ENCODE peak calls at places on chromosomes 5 and 9, in four cellular contexts. Y, K, A and X are unnamed samples. For H3K4me1, the result is how much of the 10 kb centered on the place peaks cover.

GRCh38 chr5:124824637-124825158 is 78.3 kb upstream of the ZNF608 start:
- DNase-seq in A (peak), K (no peak), Y (peak), X (peak)

GRCh38 chr5:126971455-126972019 is 58.8 kb downstream of the MARCHF3 start:
- DNase-seq in K (no peak), Y (no peak), A (no peak), X (no peak)

GRCh38 chr5:15499528-15500325 is at the start of gene FBXL7:
- DNase-seq in Y (peak), A (peak), K (peak), X (no peak)

GRCh38 chr5:73298251-73299016 is 125.4 kb downstream of the TMEM174 start:
- DNase-seq in Y (peak), K (peak), A (no peak), X (no peak)

GRCh38 chr9:73118898-73119554 is 32.6 kb upstream of the ANXA1 start:
- DNase-seq in A (peak), Y (peak), K (no peak), X (peak)

GRCh38 chr9:5629312-5630037 is 568 bp downstream of the RIC1 start:
- DNase-seq in Y (peak), A (peak), K (peak), X (peak)

GRCh38 chr9:114049453-114050225 is 28.5 kb downstream of the AMBP start:
- DNase-seq in Y (no peak), A (no peak), K (no peak), X (no peak)

GRCh38 chr9:136409557-136410455 is 608 bp downstream of the ENTR1 start:
- DNase-seq in K (peak), Y (peak), A (peak), X (peak)

GRCh38 chr5:122954719-122955118 is 81.8 kb downstream of the PPIC start:
- DNase-seq in A (no peak), K (no peak), Y (no peak), X (no peak)

GRCh38 chr5:178074266-178074952 is 38.9 kb upstream of the N4BP3 start:
- DNase-seq in Y (peak), A (peak), K (peak), X (no peak)

GRCh38 chr5:17090839-17091238 is 126.6 kb upstream of the BASP1 start:
- DNase-seq in K (no peak), A (no peak), Y (no peak), X (no peak)

GRCh38 chr5:157519579-157520253 is 55.9 kb downstream of the ADAM19 start:
- DNase-seq in K (no peak), A (no peak), Y (no peak), X (no peak)

GRCh38 chr5:113092683-113093082 is 116.1 kb downstream of the DCP2 start:
- DNase-seq in K (no peak), Y (no peak), A (no peak), X (no peak)

GRCh38 chr5:143946821-143947220 is 134.9 kb downstream of the HMHB1 start:
- DNase-seq in K (no peak), Y (no peak), A (peak), X (no peak)

GRCh38 chr9:114271556-114272510 is 51.1 kb upstream of the ORM1 start:
- DNase-seq in A (peak), K (peak), Y (peak), X (no peak)

GRCh38 chr9:93137362-93137761 is 3.3 kb upstream of the NINJ1 start:
- DNase-seq in K (no peak), Y (no peak), A (no peak), X (no peak)

GRCh38 chr9:137837345-137838278 is 40.0 kb upstream of the CACNA1B start:
- DNase-seq in Y (no peak), A (no peak), K (no peak), X (no peak)

GRCh38 chr5:100872409-100873190 is 30.5 kb downstream of the ST8SIA4 start:
- DNase-seq in A (no peak), Y (no peak), K (no peak), X (no peak)

GRCh38 chr9:127771570-127772189 is 6.8 kb downstream of the SH2D3C start:
- DNase-seq in K (no peak), Y (no peak), A (no peak), X (no peak)

GRCh38 chr9:38149647-38150046 is 80.6 kb upstream of the SHB start:
- DNase-seq in K (no peak), A (no peak), Y (no peak), X (no peak)

GRCh38 chr9:87201316-87201715 is 254.0 kb upstream of the GAS1 start:
- DNase-seq in A (peak), K (no peak), Y (peak), X (no peak)

GRCh38 chr9:108743901-108744371 is 111.8 kb downstream of the ACTL7B start:
- DNase-seq in A (peak), K (peak), Y (no peak), X (peak)

GRCh38 chr5:82657036-82657699 is 379.0 kb upstream of the RPS23 start:
- DNase-seq in A (no peak), Y (no peak), K (no peak), X (no peak)

GRCh38 chr5:159047081-159047480 is 52.6 kb downstream of the EBF1 start:
- DNase-seq in A (peak), K (no peak), Y (peak), X (no peak)

GRCh38 chr9:136438909-136439549 is 616 bp downstream of the INPP5E start:
- DNase-seq in K (peak), A (peak), Y (no peak), X (no peak)

DNA sequence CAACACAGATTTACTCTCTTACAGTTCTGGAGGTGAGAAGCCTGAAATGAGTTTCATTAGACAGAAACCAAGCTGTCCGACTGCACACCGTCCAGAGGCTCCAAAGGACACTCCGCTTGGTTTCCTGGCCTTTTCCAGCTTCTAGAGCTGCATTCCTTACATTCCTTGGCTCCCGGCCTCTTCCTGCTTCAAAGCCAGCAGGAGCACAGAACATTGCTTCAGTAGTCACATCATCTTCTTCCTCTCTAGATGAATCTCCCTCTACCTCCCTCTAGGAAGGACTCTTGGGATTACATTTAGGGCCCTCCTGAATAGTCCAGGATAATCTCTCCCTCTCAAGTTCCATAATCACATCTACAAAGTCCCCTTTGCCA is 213.3 kb downstream of the CDK5RAP2 start:
- DNase-seq in K (peak), A (peak), Y (peak), X (peak)
- H2AFZ ChIP-seq in K (no peak), A (peak), Y (no peak), X (no peak)

GRCh38 chr5:132419517-132420468 is 50.3 kb downstream of the SLC22A5 start:
- DNase-seq in Y (peak), A (peak), K (peak), X (peak)
- H3K4me1 ChIP-seq in Y (under half), A (under half), K (under half), X (half or more)

GRCh38 chr5:102747386-102748166 is 7.5 kb upstream of the PAM start:
- DNase-seq in Y (no peak), A (no peak), K (no peak), X (no peak)
- H2AFZ ChIP-seq in Y (no peak), A (no peak), K (no peak), X (no peak)

DNA sequence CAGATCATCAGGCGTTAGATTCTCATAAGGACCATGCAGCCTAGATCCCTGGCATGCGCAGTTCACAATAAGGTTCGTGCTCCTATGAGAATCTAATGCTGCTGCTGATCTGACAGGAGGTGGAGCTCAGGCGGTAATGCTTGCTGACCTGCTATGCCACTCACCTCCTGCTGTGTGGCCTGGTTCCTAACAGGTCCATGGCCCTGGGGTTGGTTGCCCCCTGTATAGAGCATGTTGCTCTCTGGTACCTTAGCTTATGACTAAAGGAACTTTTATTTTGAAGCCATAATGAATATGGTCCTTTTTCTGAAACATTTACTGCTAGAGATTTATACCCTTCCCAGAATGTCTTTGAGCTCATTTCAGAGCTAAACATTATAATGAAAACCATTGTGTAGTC is 3.1 kb downstream of the MAN2A1 start:
- DNase-seq in Y (no peak), K (peak), A (no peak), X (no peak)
- H3K4me1 ChIP-seq in Y (under half), K (under half), A (under half), X (under half)

GRCh38 chr5:32027093-32027716 is 146.9 kb downstream of the GOLPH3 start:
- DNase-seq in K (peak), Y (peak), A (peak), X (no peak)

GRCh38 chr5:32030686-32031478 is 143.2 kb downstream of the GOLPH3 start:
- DNase-seq in Y (no peak), A (peak), K (no peak), X (no peak)

GRCh38 chr5:32030226-32030625 is 143.9 kb downstream of the GOLPH3 start:
- DNase-seq in K (no peak), Y (no peak), A (peak), X (no peak)

GRCh38 chr5:32029291-32029690 is 144.8 kb downstream of the GOLPH3 start:
- DNase-seq in K (no peak), Y (no peak), A (peak), X (no peak)

DNA sequence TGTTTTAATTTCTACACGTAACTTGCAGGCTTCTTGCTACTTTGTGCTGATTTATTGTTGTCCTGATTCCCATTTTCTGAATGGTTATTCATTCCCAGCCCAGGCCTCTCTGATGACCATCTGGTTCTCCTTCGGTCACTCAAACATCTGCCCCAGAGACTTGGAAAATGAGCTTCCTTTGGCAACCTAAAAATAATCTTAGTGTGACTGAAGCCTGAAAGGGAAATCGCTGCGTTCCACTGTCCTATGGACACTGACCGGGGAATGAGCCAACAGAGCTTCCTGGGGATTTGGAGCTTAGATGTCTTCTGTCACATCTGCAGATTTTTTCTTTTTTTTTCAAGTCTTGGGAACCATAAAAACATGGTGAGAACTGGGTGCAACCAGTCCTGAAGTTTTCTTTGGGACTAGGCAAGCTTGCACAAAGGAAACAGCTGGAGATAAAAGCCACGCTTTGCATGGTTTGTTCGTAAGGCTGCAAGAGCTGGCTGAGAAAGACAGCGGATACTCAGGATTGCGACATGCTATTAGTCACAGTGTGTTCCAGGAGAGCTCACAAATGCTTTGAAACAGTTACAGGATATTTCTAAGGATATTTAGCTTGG is 146.3 kb downstream of the GOLPH3 start:
- DNase-seq in Y (peak), K (peak), A (peak), X (peak)
- H2AFZ ChIP-seq in Y (no peak), K (no peak), A (peak), X (no peak)

GRCh38 chr5:1081519-1081918 is 30.3 kb downstream of the SLC12A7 start:
- DNase-seq in K (no peak), A (no peak), Y (no peak), X (no peak)

GRCh38 chr5:1085391-1085790 is 26.5 kb downstream of the SLC12A7 start:
- DNase-seq in A (no peak), Y (no peak), K (no peak), X (no peak)

GRCh38 chr5:1086871-1087270 is 25.0 kb downstream of the SLC12A7 start:
- DNase-seq in A (no peak), K (no peak), Y (no peak), X (no peak)

GRCh38 chr5:1086137-1086536 is 25.7 kb downstream of the SLC12A7 start:
- DNase-seq in A (no peak), Y (no peak), K (no peak), X (no peak)

DNA sequence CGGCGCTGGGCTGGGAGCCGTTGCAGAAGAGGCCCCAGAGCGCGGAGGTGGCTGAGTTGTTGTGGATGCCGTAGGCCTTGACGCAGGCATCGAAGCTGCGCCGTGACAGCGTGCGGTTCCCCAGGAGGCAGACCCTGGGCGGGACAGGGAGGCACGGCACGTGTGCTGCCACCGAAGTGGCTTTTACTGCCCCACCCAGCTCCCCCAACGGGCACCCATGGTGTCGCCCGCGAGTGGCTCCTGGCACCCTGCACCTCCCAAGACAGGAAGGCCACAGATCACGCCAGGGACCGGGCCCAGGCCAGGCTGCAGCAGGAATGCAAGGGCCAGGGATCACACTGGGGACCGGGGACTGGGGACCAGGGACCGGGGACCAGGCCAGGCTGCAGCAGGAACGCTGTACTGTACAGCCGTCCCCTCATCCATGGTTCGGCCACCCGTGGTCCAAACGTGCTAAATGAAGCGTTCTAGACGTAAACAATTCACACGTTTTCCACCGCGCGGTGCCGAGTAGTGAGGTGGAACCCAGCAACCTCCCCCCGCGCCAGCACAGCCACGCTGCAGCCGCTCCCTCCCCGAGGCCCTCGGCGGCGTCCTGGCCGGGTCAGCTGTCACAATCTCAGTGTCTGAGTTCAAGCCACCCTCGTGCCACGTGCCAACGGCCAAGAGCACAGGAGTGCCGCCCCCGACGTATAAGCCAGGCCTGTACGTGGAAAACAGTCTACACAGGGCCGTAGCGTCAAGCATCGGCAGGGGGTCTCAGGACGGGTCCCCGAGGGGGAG is 27.8 kb downstream of the SLC12A7 start:
- DNase-seq in Y (no peak), A (no peak), K (no peak), X (no peak)
- H3K4me1 ChIP-seq in Y (under half), A (under half), K (under half), X (under half)